ENCODE peak calls at places on chromosomes 2 and 18, in four cellular contexts. J is Kasumi-1, P is thoracic aorta, Q is psoas muscle. T is an unnamed sample.

GRCh38 chr2:172299741-172300140 is 127.6 kb upstream of the ITGA6 start:
- DNase-seq in J (no peak), P (no peak), Q (no peak), T (no peak)

GRCh38 chr2:30267576-30267975 is 36.2 kb downstream of the LBH start:
- DNase-seq in J (no peak), P (no peak), Q (no peak), T (no peak)

GRCh38 chr2:197279997-197280756 is 30.4 kb downstream of the ANKRD44 start:
- DNase-seq in J (no peak), P (no peak), Q (no peak), T (no peak)

GRCh38 chr2:126784045-126784444 is 114.6 kb upstream of the TEX51 start:
- DNase-seq in J (no peak), P (no peak), Q (no peak), T (no peak)

GRCh38 chr2:182207049-182207746 is 219.6 kb downstream of the PDE1A start:
- DNase-seq in J (no peak), P (no peak), Q (no peak), T (no peak)

GRCh38 chr2:85066874-85067351 is 66.3 kb upstream of the TCF7L1 start:
- DNase-seq in J (peak), P (peak), Q (peak), T (peak)

GRCh38 chr2:217106650-217107014 is 246.8 kb upstream of the TNP1 start:
- DNase-seq in J (no peak), P (no peak), Q (no peak), T (peak)

GRCh38 chr2:66170681-66171234 is 264.2 kb upstream of the MEIS1 start:
- DNase-seq in J (no peak), P (no peak), Q (no peak), T (no peak)

GRCh38 chr2:52597361-52597760 is 1170.2 kb upstream of the CHAC2 start:
- DNase-seq in J (no peak), P (no peak), Q (no peak), T (no peak)

GRCh38 chr18:73782405-73782804 is 365.2 kb downstream of the FBXO15 start:
- DNase-seq in J (no peak), P (no peak), Q (no peak), T (no peak)

GRCh38 chr2:215528555-215528954 is 92.7 kb upstream of the FN1 start:
- DNase-seq in J (no peak), P (peak), Q (no peak), T (no peak)

GRCh38 chr2:6771539-6772365 is 94.0 kb downstream of the CMPK2 start:
- DNase-seq in J (no peak), P (no peak), Q (no peak), T (no peak)

GRCh38 chr2:43020990-43021677 is 205.3 kb downstream of the ZFP36L2 start:
- DNase-seq in J (no peak), P (no peak), Q (no peak), T (no peak)

GRCh38 chr18:79690586-79691482 is 11.2 kb downstream of the CTDP1 start:
- DNase-seq in J (no peak), P (no peak), Q (no peak), T (peak)

GRCh38 chr2:40016151-40016885 is 237.3 kb upstream of the THUMPD2 start:
- DNase-seq in J (no peak), P (no peak), Q (no peak), T (no peak)

GRCh38 chr2:144215701-144216675 is 303.9 kb downstream of the ZEB2 start:
- DNase-seq in J (peak), P (no peak), Q (no peak), T (no peak)

GRCh38 chr2:10316860-10317259 is 14.2 kb downstream of the HPCAL1 start:
- DNase-seq in J (no peak), P (no peak), Q (no peak), T (no peak)

GRCh38 chr2:61443342-61444041 is 27.4 kb downstream of the USP34 start:
- DNase-seq in J (no peak), P (no peak), Q (no peak), T (peak)

GRCh38 chr2:71779306-71779855 is 326.0 kb downstream of the DYSF start:
- DNase-seq in J (no peak), P (no peak), Q (no peak), T (no peak)

GRCh38 chr2:202104286-202104870 is 31.3 kb downstream of the KIAA2012 start:
- DNase-seq in J (peak), P (no peak), Q (no peak), T (peak)

GRCh38 chr2:48107326-48107925 is 201.1 kb upstream of the FBXO11 start:
- DNase-seq in J (peak), P (no peak), Q (no peak), T (no peak)

GRCh38 chr2:195898505-195898904 is 170.1 kb downstream of the DNAH7 start:
- DNase-seq in J (no peak), P (no peak), Q (peak), T (no peak)

GRCh38 chr2:200862532-200863000 is 1.9 kb downstream of the CLK1 start:
- DNase-seq in J (peak), P (no peak), Q (no peak), T (peak)

GRCh38 chr2:18432999-18433398 is 127.5 kb downstream of the RDH14 start:
- DNase-seq in J (no peak), P (no peak), Q (no peak), T (no peak)

GRCh38 chr2:64525323-64525625 is 1.1 kb downstream of the AFTPH start:
- DNase-seq in J (peak), P (no peak), Q (no peak), T (peak)

GRCh38 chr18:4544131-4544530 is 89.0 kb upstream of the DLGAP1 start:
- DNase-seq in J (no peak), P (no peak), Q (no peak), T (no peak)

GRCh38 chr2:199928226-199928625 is 17.1 kb downstream of the C2orf69 start:
- DNase-seq in J (no peak), P (no peak), Q (no peak), T (no peak)

GRCh38 chr2:176753752-176754474 is 458.7 kb upstream of the HNRNPA3 start:
- DNase-seq in J (no peak), P (no peak), Q (peak), T (no peak)

GRCh38 chr18:48905541-48905940 is 45.2 kb downstream of the SMAD7 start:
- DNase-seq in J (no peak), P (no peak), Q (no peak), T (no peak)

GRCh38 chr2:99421469-99421868 is 68.3 kb downstream of the REV1 start:
- DNase-seq in J (no peak), P (no peak), Q (no peak), T (no peak)

GRCh38 chr2:230723363-230723762 is 10.7 kb downstream of the CAB39 start:
- DNase-seq in J (no peak), P (no peak), Q (no peak), T (no peak)

GRCh38 chr2:39429738-39430137 is 7.3 kb downstream of the MAP4K3 start:
- DNase-seq in J (no peak), P (no peak), Q (no peak), T (no peak)

GRCh38 chr2:94871226-94872087 is at the start of gene TEKT4:
- DNase-seq in J (peak), P (no peak), Q (no peak), T (no peak)

GRCh38 chr18:3380384-3380961 is 69.5 kb upstream of the TGIF1 start:
- DNase-seq in J (no peak), P (no peak), Q (peak), T (no peak)

GRCh38 chr18:77392323-77392722 is 142.7 kb downstream of the GALR1 start:
- DNase-seq in J (no peak), P (no peak), Q (no peak), T (no peak)

GRCh38 chr18:61086657-61087056 is 246.6 kb upstream of the CDH20 start:
- DNase-seq in J (no peak), P (no peak), Q (no peak), T (no peak)

GRCh38 chr2:961786-962185 is 11.1 kb downstream of the SNTG2 start:
- DNase-seq in J (no peak), P (no peak), Q (no peak), T (no peak)

GRCh38 chr2:88159955-88160415 is 10.2 kb upstream of the THNSL2 start:
- DNase-seq in J (peak), P (no peak), Q (no peak), T (peak)

T was measured in NAMALWA.